ENCODE peak calls at places on chromosomes 11 and 22, in four cellular contexts. X is upper lobe of right lung, Y is heart right ventricle, E is ascending aorta. Q is an unnamed sample. For H3K4me1, the result is how much of the 10 kb centered on the place peaks cover.

GRCh38 chr22:39745789-39746188 is 147.8 kb downstream of the ENTHD1 start:
- DNase-seq in E (no peak), Y (no peak), X (no peak), Q (no peak)

GRCh38 chr11:47852053-47852452 is 3.9 kb upstream of the NUP160 start:
- DNase-seq in X (no peak), E (no peak), Y (no peak), Q (no peak)

GRCh38 chr11:45651841-45652745 is 13.3 kb downstream of the CHST1 start:
- DNase-seq in Y (no peak), X (peak), E (no peak), Q (no peak)

GRCh38 chr11:119285431-119285830 is 31.5 kb downstream of the MCAM start:
- DNase-seq in X (no peak), Y (no peak), E (no peak), Q (no peak)

GRCh38 chr11:32947985-32948384 is 55.4 kb downstream of the QSER1 start:
- DNase-seq in X (no peak), E (no peak), Y (no peak), Q (no peak)

GRCh38 chr11:126723665-126724045 is 276.9 kb downstream of the KIRREL3 start:
- DNase-seq in E (no peak), X (no peak), Y (no peak), Q (no peak)

GRCh38 chr22:31839986-31840385 is 86.2 kb downstream of the DEPDC5 start:
- DNase-seq in E (no peak), X (no peak), Y (no peak), Q (no peak)

GRCh38 chr11:34146866-34147265 is 41.4 kb downstream of the NAT10 start:
- DNase-seq in E (no peak), X (no peak), Y (no peak), Q (no peak)

GRCh38 chr11:60924110-60924905 is at the start of gene TMEM132A:
- DNase-seq in E (no peak), Y (peak), X (peak), Q (no peak)

GRCh38 chr11:58301576-58301975 is 33.5 kb upstream of the OR10W1 start:
- DNase-seq in X (no peak), E (no peak), Y (no peak), Q (no peak)

DNA sequence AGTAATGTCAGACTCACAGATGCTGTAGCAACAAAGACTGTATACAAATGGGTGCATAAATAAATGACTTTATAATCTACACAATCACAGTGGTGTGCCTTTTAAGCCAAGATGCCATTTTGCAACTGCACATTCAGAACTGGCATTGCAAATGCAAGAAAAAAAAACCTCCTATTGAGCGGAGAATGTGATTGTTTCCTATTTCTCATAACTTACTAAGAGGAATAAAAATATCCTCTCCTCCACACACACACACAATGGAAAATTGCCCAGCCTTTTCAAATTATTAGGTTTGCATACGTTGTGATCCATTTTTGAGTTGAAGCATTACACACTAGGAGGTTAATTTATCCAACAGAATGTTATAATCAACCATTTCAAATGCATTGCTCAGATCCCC is 300.2 kb upstream of the ANO5 start:
- DNase-seq in E (no peak), Y (no peak), X (no peak), Q (no peak)
- H3K4me3 ChIP-seq in E (no peak), Y (no peak), X (no peak), Q (no peak)

GRCh38 chr22:27747396-27748256 is 53.9 kb downstream of the MN1 start:
- DNase-seq in E (no peak), Y (no peak), X (no peak), Q (no peak)
- TF ChIP-seq CTCF in E (peak), Y (no peak), X (no peak), Q (no peak)

GRCh38 chr11:111785076-111785475 is 18.9 kb upstream of the PPP2R1B start:
- DNase-seq in Y (no peak), E (no peak), X (no peak), Q (no peak)
- H3K4me1 ChIP-seq in Y (under half), E (under half), X (under half), Q (under half)

DNA sequence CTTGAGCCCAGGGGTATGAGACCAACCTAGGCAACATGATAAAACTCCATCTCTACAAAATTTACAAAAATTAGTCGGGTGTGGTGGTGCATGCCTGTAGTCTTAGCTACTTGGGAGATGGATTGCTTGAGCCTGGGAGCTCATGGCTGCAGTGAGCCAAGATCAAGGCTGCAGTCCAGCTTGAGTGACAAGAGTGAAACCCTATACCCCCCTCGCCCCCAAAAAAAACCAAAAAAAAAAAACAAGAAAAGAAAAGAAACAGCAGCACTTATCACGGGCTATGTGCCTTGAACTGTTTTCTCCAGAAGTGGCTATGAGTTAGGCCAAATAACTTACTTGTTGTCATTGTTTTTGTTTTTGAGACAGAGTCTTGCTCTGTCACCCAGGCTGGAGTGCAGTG is 51.1 kb downstream of the CADM1 start:
- DNase-seq in X (no peak), E (no peak), Y (no peak), Q (no peak)
- H3K4me3 ChIP-seq in X (no peak), E (no peak), Y (no peak), Q (no peak)

Q was measured in tibial nerve.